ENCODE peak calls at places on chromosomes 12 and 14, in ten cellular contexts. M is activated B cell treated with CpG ODN at 0.5 μM for 24 hours; N is small intestine; X is SIG-M5; B is effector memory CD4-positive, alpha-beta T cell; Y is mesothelial cell of epicardium; H is nephron progenitor cell; W is iPS DF 6.9; Z is stromal cell of bone marrow; Q is DMS153. F is an unnamed sample.

GRCh38 chr14:100606687-100607610 is 19.7 kb upstream of the BEGAIN start:
- DNase-seq in W (no peak), B (no peak), Z (no peak), Y (no peak), M (no peak), X (no peak), N (no peak), Q (no peak), H (no peak), F (no peak)

GRCh38 chr12:126342866-126343265 is 1277.6 kb downstream of the AACS start:
- DNase-seq in B (no peak), N (no peak), W (no peak), Q (no peak), Y (no peak), H (no peak), Z (no peak), X (no peak), M (no peak), F (no peak)

GRCh38 chr14:79056879-79057278 is 886.7 kb downstream of the NRXN3 start:
- DNase-seq in M (no peak), Y (no peak), H (no peak), X (no peak), N (no peak), Q (no peak), W (no peak), B (no peak), Z (no peak), F (no peak)

GRCh38 chr14:77022219-77022852 is 6.2 kb downstream of the IRF2BPL start:
- DNase-seq in M (no peak), Q (peak; percentile 62), H (no peak), B (no peak), Z (no peak), X (no peak), W (no peak), Y (no peak), N (peak; percentile 39), F (peak; percentile 54)

GRCh38 chr12:57177354-57177753 is 29.9 kb upstream of the LRP1-AS start:
- DNase-seq in M (no peak), W (no peak), H (no peak), Z (no peak), Q (no peak), Y (no peak), B (no peak), X (no peak), N (no peak), F (no peak)

GRCh38 chr12:51855586-51856428 is 7.3 kb upstream of the FIGNL2 start:
- DNase-seq in W (no peak), M (no peak), X (no peak), N (no peak), B (no peak), Y (no peak), Z (peak; percentile 32), H (peak; percentile 73), Q (no peak), F (no peak)

GRCh38 chr12:108479364-108480070 is 35.6 kb upstream of the FICD start:
- DNase-seq in X (no peak), Z (no peak), Y (no peak), Q (no peak), B (no peak), H (no peak), N (no peak), M (no peak), W (no peak), F (no peak)

GRCh38 chr12:130764475-130765185 is 48.5 kb upstream of the RIMBP2 start:
- DNase-seq in M (no peak), W (no peak), B (no peak), Z (no peak), H (no peak), Q (no peak), X (no peak), Y (no peak), N (no peak), F (peak; percentile 61)

GRCh38 chr12:48781750-48782456 is 7.0 kb downstream of the ADCY6 start:
- DNase-seq in X (no peak), W (no peak), Q (no peak), M (no peak), B (no peak), Z (no peak), H (no peak), N (no peak), Y (no peak), F (no peak)

GRCh38 chr14:97874394-97874793 is 1077.2 kb downstream of the VRK1 start:
- DNase-seq in W (no peak), X (no peak), M (no peak), N (no peak), Y (no peak), H (no peak), Q (no peak), Z (no peak), B (no peak), F (peak; percentile 32)

F was measured in activated naive CD4-positive, alpha-beta T cell treated with anti-CD3 and anti-CD28 coated beads, Interleukin-2, amount 10 ng/mL, durations not matched to agents 7 days and 5 days.